ENCODE peak calls at places on chromosome 3, in ten cellular contexts. Q is progenitor cell of endocrine pancreas; P is GM10248; X is NCI-H345; I is A549; A is fibroblast of pulmonary artery; F is dermis blood vessel endothelial cell; W is gastrocnemius medialis; T is fibroblast of lung; S is naive thymus-derived CD8-positive, alpha-beta T cell. G is an unnamed sample.

GRCh38 chr3:73432021-73432722 is 192.6 kb downstream of the PDZRN3 start:
- DNase-seq in Q (no peak), P (peak; percentile 53), X (peak; percentile 6), I (peak; percentile 54), A (peak; percentile 64), F (peak; percentile 49), W (no peak), T (peak; percentile 41), S (no peak), G (no peak)

GRCh38 chr3:124862006-124862405 is 25.2 kb downstream of the ITGB5 start:
- DNase-seq in Q (no peak), P (no peak), X (no peak), I (no peak), A (no peak), F (no peak), W (no peak), T (no peak), S (no peak), G (no peak)

GRCh38 chr3:62378329-62378789 is 5.0 kb upstream of the FEZF2 start:
- DNase-seq in Q (no peak), P (no peak), X (no peak), I (no peak), A (no peak), F (no peak), W (no peak), T (no peak), S (no peak), G (no peak)

GRCh38 chr3:10370429-10370828 is 49.5 kb upstream of the SEC13 start:
- DNase-seq in Q (no peak), P (no peak), X (no peak), I (no peak), A (peak; percentile 61), F (no peak), W (no peak), T (peak; percentile 74), S (no peak), G (no peak)

GRCh38 chr3:149401926-149402310 is 24.5 kb upstream of the TM4SF1 start:
- DNase-seq in Q (no peak), P (no peak), X (no peak), I (peak; percentile 64), A (peak; percentile 62), F (peak; percentile 33), W (no peak), T (peak; percentile 47), S (no peak), G (no peak)

GRCh38 chr3:177124882-177125281 is 72.4 kb downstream of the TBL1XR1 start:
- DNase-seq in Q (no peak), P (no peak), X (no peak), I (no peak), A (peak; percentile 57), F (no peak), W (no peak), T (no peak), S (no peak), G (no peak)

GRCh38 chr3:46030626-46031025 is 3.3 kb upstream of the XCR1 start:
- DNase-seq in Q (no peak), P (no peak), X (no peak), I (no peak), A (no peak), F (no peak), W (no peak), T (no peak), S (no peak), G (no peak)

GRCh38 chr3:170440346-170440745 is 21.7 kb downstream of the CLDN11 start:
- DNase-seq in Q (no peak), P (no peak), X (no peak), I (no peak), A (peak; percentile 51), F (peak; percentile 43), W (no peak), T (peak; percentile 57), S (no peak), G (no peak)

GRCh38 chr3:11919390-11919789 is 72.7 kb upstream of the TAMM41 start:
- DNase-seq in Q (no peak), P (no peak), X (peak; percentile 24), I (no peak), A (no peak), F (no peak), W (no peak), T (no peak), S (no peak), G (no peak)

GRCh38 chr3:89268059-89268458 is 160.6 kb downstream of the EPHA3 start:
- DNase-seq in Q (no peak), P (no peak), X (no peak), I (no peak), A (no peak), F (no peak), W (no peak), T (peak; percentile 11), S (no peak), G (no peak)

GRCh38 chr3:22245122-22245521 is 494.1 kb upstream of the ZNF385D start:
- DNase-seq in Q (no peak), P (no peak), X (no peak), I (peak; percentile 8), A (peak; percentile 84), F (no peak), W (peak; percentile 44), T (peak; percentile 89), S (no peak), G (peak; percentile 40)

GRCh38 chr3:151425640-151426336 is 35.1 kb downstream of the IGSF10 start:
- DNase-seq in Q (no peak), P (peak; percentile 20), X (no peak), I (no peak), A (no peak), F (no peak), W (no peak), T (peak; percentile 44), S (no peak), G (no peak)

GRCh38 chr3:139522421-139522820 is 17.1 kb downstream of the RBP1 start:
- DNase-seq in Q (no peak), P (no peak), X (no peak), I (no peak), A (no peak), F (no peak), W (no peak), T (no peak), S (no peak), G (no peak)

GRCh38 chr3:111087924-111088469 is 16.4 kb downstream of the NECTIN3 start:
- DNase-seq in Q (no peak), P (no peak), X (no peak), I (no peak), A (no peak), F (no peak), W (no peak), T (no peak), S (no peak), G (no peak)

GRCh38 chr3:46913644-46914043 is 36.1 kb downstream of the PTH1R start:
- DNase-seq in Q (no peak), P (no peak), X (peak; percentile 89), I (peak; percentile 43), A (peak; percentile 89), F (peak; percentile 88), W (no peak), T (peak; percentile 77), S (no peak), G (peak; percentile 31)

GRCh38 chr3:58535531-58536500 is 1.2 kb downstream of the ACOX2 start:
- DNase-seq in Q (no peak), P (no peak), X (no peak), I (peak; percentile 76), A (peak; percentile 31), F (peak; percentile 68), W (no peak), T (peak; percentile 33), S (no peak), G (no peak)

GRCh38 chr3:63355809-63356208 is 77.7 kb downstream of the SYNPR start:
- DNase-seq in Q (no peak), P (no peak), X (no peak), I (no peak), A (no peak), F (no peak), W (no peak), T (peak; percentile 42), S (no peak), G (no peak)

G was measured in psoas muscle.